ENCODE peak calls at places on chromosomes 16 and 17, in six cellular contexts. P, B, D, N, Y and E are unnamed samples. For H3K4me1, the result is how much of the 10 kb centered on the place peaks cover.

GRCh38 chr16:28014851-28015250 is 48.7 kb downstream of the GSG1L start:
- DNase-seq in P (no peak), B (no peak), D (no peak), N (no peak), Y (no peak), E (no peak)

GRCh38 chr16:55734665-55735064 is 78.9 kb downstream of the SLC6A2 start:
- DNase-seq in P (no peak), B (no peak), D (peak), N (peak), Y (no peak), E (no peak)

GRCh38 chr17:42365136-42365535 is 23.1 kb downstream of the STAT3 start:
- DNase-seq in P (no peak), B (no peak), D (peak), N (no peak), Y (no peak), E (no peak)

GRCh38 chr16:69424935-69425784 is 741 bp downstream of the CYB5B start:
- DNase-seq in P (no peak), B (peak), D (no peak), N (no peak), Y (no peak), E (no peak)

GRCh38 chr16:81945665-81946064 is 65.6 kb downstream of the SDR42E1 start:
- DNase-seq in P (no peak), B (no peak), D (no peak), N (no peak), Y (no peak), E (no peak)

GRCh38 chr16:80158766-80159165 is 382.0 kb upstream of the DYNLRB2 start:
- DNase-seq in P (no peak), B (no peak), D (peak), N (no peak), Y (no peak), E (no peak)

GRCh38 chr16:68374961-68375660 is 64.3 kb downstream of the PRMT7 start:
- DNase-seq in P (no peak), B (no peak), D (peak), N (no peak), Y (no peak), E (no peak)

GRCh38 chr17:1484586-1485310 is 7.7 kb downstream of the MYO1C start:
- DNase-seq in P (peak), B (peak), D (peak), N (peak), Y (no peak), E (no peak)

GRCh38 chr17:79216826-79217225 is 142.2 kb downstream of the ENGASE start:
- DNase-seq in P (no peak), B (no peak), D (no peak), N (no peak), Y (no peak), E (no peak)

GRCh38 chr16:21554795-21555585 is 44.4 kb upstream of the METTL9 start:
- DNase-seq in P (peak), B (peak), D (peak), N (peak), Y (peak), E (peak)

GRCh38 chr17:38420518-38420917 is 7.7 kb upstream of the ARHGAP23 start:
- DNase-seq in P (no peak), B (no peak), D (no peak), N (no peak), Y (no peak), E (no peak)

GRCh38 chr17:63774141-63774981 is at the start of gene DDX42:
- DNase-seq in P (no peak), B (peak), D (peak), N (peak), Y (no peak), E (peak)

GRCh38 chr17:18159551-18160120 is 24.0 kb upstream of the ALKBH5 start:
- DNase-seq in P (no peak), B (no peak), D (no peak), N (no peak), Y (no peak), E (no peak)
- H3K4me1 ChIP-seq in P (under half), B (under half), D (under half), N (under half), Y (under half), E (under half)

GRCh38 chr16:74448990-74449389 is 27.7 kb upstream of the CLEC18B start:
- DNase-seq in P (no peak), B (no peak), D (peak), N (no peak), Y (peak), E (no peak)
- H3K27ac ChIP-seq in P (no peak), B (no peak), D (peak), N (no peak), Y (no peak), E (no peak)

GRCh38 chr17:77160877-77161530 is 20.2 kb downstream of the SEC14L1 start:
- DNase-seq in P (no peak), B (no peak), D (no peak), N (no peak), Y (no peak), E (no peak)
- H3K4me1 ChIP-seq in P (half or more), B (half or more), D (under half), N (under half), Y (under half), E (under half)

GRCh38 chr17:82242698-82242976 is 13.8 kb downstream of the SLC16A3 start:
- DNase-seq in P (no peak), B (no peak), D (no peak), N (no peak), Y (no peak), E (no peak)

GRCh38 chr17:82239926-82240505 is 11.2 kb downstream of the SLC16A3 start:
- DNase-seq in P (no peak), B (no peak), D (no peak), N (no peak), Y (no peak), E (no peak)

GRCh38 chr17:82240506-82241182 is 11.8 kb downstream of the SLC16A3 start:
- DNase-seq in P (no peak), B (no peak), D (no peak), N (peak), Y (no peak), E (no peak)

GRCh38 chr17:82241926-82242697 is 13.3 kb downstream of the SLC16A3 start:
- DNase-seq in P (no peak), B (no peak), D (no peak), N (peak), Y (no peak), E (no peak)

GRCh38 chr17:82241183-82241925 is 12.5 kb downstream of the SLC16A3 start:
- DNase-seq in P (no peak), B (no peak), D (peak), N (no peak), Y (no peak), E (no peak)
- H3K27ac ChIP-seq in P (no peak), B (no peak), D (peak), N (no peak), Y (peak), E (no peak)

GRCh38 chr17:77445030-77445907 is 304.5 kb downstream of the SEC14L1 start:
- DNase-seq in P (peak), B (peak), D (no peak), N (no peak), Y (no peak), E (no peak)
- H3K4me1 ChIP-seq in P (half or more), B (half or more), D (under half), N (under half), Y (half or more), E (under half)